ENCODE peak calls at places on chromosomes 2 and 18, in nine cellular contexts. One of them, this sample, is unnamed.

GRCh38 chr2:219122197-219122965 is 38.2 kb downstream of the NHEJ1 start:
- DNase-seq in SW 1271: no peak
- DNase-seq in body of pancreas: no peak
- DNase-seq in NCI-H510A: no peak
- DNase-seq in D721Med: no peak
- DNase-seq in stimulated activated CD4-positive, alpha-beta T cell treated with anti-CD3 and anti-CD28 coated beads, Interleukin-2, amount 100 ng/mL, for 4 hours: no peak
- DNase-seq in NCI-H774: no peak
- DNase-seq in stimulated activated CD8-positive, alpha-beta memory T cell treated with anti-CD3 and anti-CD28 coated beads, Interleukin-15, amount 100 ng/mL, for 1 hour: no peak
- DNase-seq in fibroblast of pulmonary artery: no peak
- DNase-seq in this sample: no peak

GRCh38 chr2:85506768-85507181 is 32.2 kb upstream of the MAT2A start:
- DNase-seq in SW 1271: no peak
- DNase-seq in body of pancreas: no peak
- DNase-seq in stimulated activated CD4-positive, alpha-beta T cell treated with anti-CD3 and anti-CD28 coated beads, Interleukin-2, amount 100 ng/mL, for 4 hours: no peak
- DNase-seq in D721Med: no peak
- DNase-seq in fibroblast of pulmonary artery: no peak
- DNase-seq in stimulated activated CD8-positive, alpha-beta memory T cell treated with anti-CD3 and anti-CD28 coated beads, Interleukin-15, amount 100 ng/mL, for 1 hour: no peak
- DNase-seq in NCI-H774: no peak
- DNase-seq in NCI-H510A: no peak
- DNase-seq in this sample: no peak

GRCh38 chr2:236311286-236311685 is 47.1 kb upstream of the ASB18 start:
- DNase-seq in stimulated activated CD4-positive, alpha-beta T cell treated with anti-CD3 and anti-CD28 coated beads, Interleukin-2, amount 100 ng/mL, for 4 hours: no peak
- DNase-seq in NCI-H774: no peak
- DNase-seq in fibroblast of pulmonary artery: no peak
- DNase-seq in NCI-H510A: no peak
- DNase-seq in stimulated activated CD8-positive, alpha-beta memory T cell treated with anti-CD3 and anti-CD28 coated beads, Interleukin-15, amount 100 ng/mL, for 1 hour: no peak
- DNase-seq in D721Med: no peak
- DNase-seq in body of pancreas: no peak
- DNase-seq in SW 1271: no peak
- DNase-seq in this sample: no peak

GRCh38 chr18:44743626-44744025 is 62.9 kb downstream of the SETBP1 start:
- DNase-seq in SW 1271: no peak
- DNase-seq in fibroblast of pulmonary artery: no peak
- DNase-seq in body of pancreas: no peak
- DNase-seq in stimulated activated CD4-positive, alpha-beta T cell treated with anti-CD3 and anti-CD28 coated beads, Interleukin-2, amount 100 ng/mL, for 4 hours: no peak
- DNase-seq in stimulated activated CD8-positive, alpha-beta memory T cell treated with anti-CD3 and anti-CD28 coated beads, Interleukin-15, amount 100 ng/mL, for 1 hour: no peak
- DNase-seq in NCI-H774: peak; percentile 3
- DNase-seq in NCI-H510A: no peak
- DNase-seq in D721Med: no peak
- DNase-seq in this sample: no peak

GRCh38 chr2:144324446-144325045 is 195.4 kb downstream of the ZEB2 start:
- DNase-seq in SW 1271: no peak
- DNase-seq in fibroblast of pulmonary artery: no peak
- DNase-seq in D721Med: no peak
- DNase-seq in stimulated activated CD4-positive, alpha-beta T cell treated with anti-CD3 and anti-CD28 coated beads, Interleukin-2, amount 100 ng/mL, for 4 hours: no peak
- DNase-seq in body of pancreas: no peak
- DNase-seq in NCI-H774: no peak
- DNase-seq in NCI-H510A: no peak
- DNase-seq in stimulated activated CD8-positive, alpha-beta memory T cell treated with anti-CD3 and anti-CD28 coated beads, Interleukin-15, amount 100 ng/mL, for 1 hour: no peak
- DNase-seq in this sample: no peak

GRCh38 chr18:63604791-63605567 is 17.8 kb downstream of the SERPINB13 start:
- DNase-seq in NCI-H774: no peak
- DNase-seq in NCI-H510A: peak; percentile 92
- DNase-seq in D721Med: no peak
- DNase-seq in SW 1271: no peak
- DNase-seq in fibroblast of pulmonary artery: no peak
- DNase-seq in stimulated activated CD4-positive, alpha-beta T cell treated with anti-CD3 and anti-CD28 coated beads, Interleukin-2, amount 100 ng/mL, for 4 hours: no peak
- DNase-seq in body of pancreas: no peak
- DNase-seq in stimulated activated CD8-positive, alpha-beta memory T cell treated with anti-CD3 and anti-CD28 coated beads, Interleukin-15, amount 100 ng/mL, for 1 hour: no peak
- DNase-seq in this sample: no peak

GRCh38 chr2:23384551-23385349 is at the start of gene KLHL29:
- DNase-seq in stimulated activated CD8-positive, alpha-beta memory T cell treated with anti-CD3 and anti-CD28 coated beads, Interleukin-15, amount 100 ng/mL, for 1 hour: peak; percentile 37
- DNase-seq in D721Med: peak; percentile 92
- DNase-seq in NCI-H774: peak; percentile 62
- DNase-seq in stimulated activated CD4-positive, alpha-beta T cell treated with anti-CD3 and anti-CD28 coated beads, Interleukin-2, amount 100 ng/mL, for 4 hours: peak; percentile 78
- DNase-seq in SW 1271: peak; percentile 38
- DNase-seq in NCI-H510A: peak; percentile 25
- DNase-seq in fibroblast of pulmonary artery: peak; percentile 71
- DNase-seq in body of pancreas: peak; percentile 83
- DNase-seq in this sample: peak; percentile 93

GRCh38 chr18:9827856-9828793 is 57.6 kb upstream of the TXNDC2 start:
- DNase-seq in NCI-H510A: no peak
- DNase-seq in SW 1271: peak; percentile 82
- DNase-seq in stimulated activated CD8-positive, alpha-beta memory T cell treated with anti-CD3 and anti-CD28 coated beads, Interleukin-15, amount 100 ng/mL, for 1 hour: no peak
- DNase-seq in stimulated activated CD4-positive, alpha-beta T cell treated with anti-CD3 and anti-CD28 coated beads, Interleukin-2, amount 100 ng/mL, for 4 hours: no peak
- DNase-seq in body of pancreas: no peak
- DNase-seq in D721Med: no peak
- DNase-seq in fibroblast of pulmonary artery: peak; percentile 99
- DNase-seq in NCI-H774: no peak
- DNase-seq in this sample: no peak

GRCh38 chr2:47072018-47072691 is 83.0 kb downstream of the STPG4 start:
- DNase-seq in stimulated activated CD4-positive, alpha-beta T cell treated with anti-CD3 and anti-CD28 coated beads, Interleukin-2, amount 100 ng/mL, for 4 hours: no peak
- DNase-seq in D721Med: no peak
- DNase-seq in SW 1271: no peak
- DNase-seq in NCI-H774: no peak
- DNase-seq in fibroblast of pulmonary artery: peak; percentile 99
- DNase-seq in body of pancreas: peak; percentile 57
- DNase-seq in NCI-H510A: no peak
- DNase-seq in stimulated activated CD8-positive, alpha-beta memory T cell treated with anti-CD3 and anti-CD28 coated beads, Interleukin-15, amount 100 ng/mL, for 1 hour: no peak
- DNase-seq in this sample: peak; percentile 90

This sample was measured in left ventricle myocardium superior.